ENCODE peak calls at places on chromosome 2, in six cellular contexts. J is GM23248, U is MM.1S, F is suprapubic skin, L is endothelial cell of umbilical vein, P is HCT116. V is an unnamed sample. For H3K4me1, the result is how much of the 10 kb centered on the place peaks cover.

GRCh38 chr2:229342376-229342775 is 71.3 kb upstream of the PID1 start:
- DNase-seq in J (peak), U (no peak), F (no peak), L (no peak), P (peak), V (peak)

GRCh38 chr2:231935815-231936214 is 9.6 kb upstream of the NPPC start:
- DNase-seq in J (no peak), U (no peak), F (no peak), L (no peak), P (no peak), V (no peak)

GRCh38 chr2:46290019-46290418 is 7.2 kb upstream of the EPAS1 start:
- DNase-seq in J (no peak), U (no peak), F (no peak), L (no peak), P (no peak), V (no peak)

GRCh38 chr2:12005886-12006681 is 259.7 kb downstream of the LPIN1 start:
- DNase-seq in J (no peak), U (peak), F (no peak), L (peak), P (no peak), V (peak)

GRCh38 chr2:1265454-1265853 is 147.8 kb upstream of the TPO start:
- DNase-seq in J (no peak), U (no peak), F (no peak), L (no peak), P (no peak), V (no peak)

GRCh38 chr2:8579686-8580085 is 102.2 kb upstream of the ID2 start:
- DNase-seq in J (no peak), U (no peak), F (no peak), L (no peak), P (no peak), V (no peak)

GRCh38 chr2:67346718-67347407 is 50.3 kb upstream of the ETAA1 start:
- DNase-seq in J (peak), U (no peak), F (no peak), L (peak), P (no peak), V (no peak)

GRCh38 chr2:119431976-119432881 is 575 bp downstream of the TMEM37 start:
- DNase-seq in J (peak), U (no peak), F (no peak), L (peak), P (no peak), V (peak)

GRCh38 chr2:167924556-167924955 is 322.8 kb downstream of the STK39 start:
- DNase-seq in J (no peak), U (no peak), F (no peak), L (no peak), P (no peak), V (no peak)

GRCh38 chr2:239300242-239300641 is 100.6 kb downstream of the HDAC4 start:
- DNase-seq in J (no peak), U (no peak), F (peak), L (no peak), P (no peak), V (no peak)

GRCh38 chr2:239297142-239298125 is 103.4 kb downstream of the HDAC4 start:
- DNase-seq in J (no peak), U (no peak), F (peak), L (no peak), P (no peak), V (no peak)

GRCh38 chr2:239296020-239296932 is 104.5 kb downstream of the HDAC4 start:
- DNase-seq in J (no peak), U (no peak), F (peak), L (no peak), P (no peak), V (peak)

GRCh38 chr2:239299218-239299939 is 101.4 kb downstream of the HDAC4 start:
- DNase-seq in J (no peak), U (no peak), F (peak), L (no peak), P (no peak), V (peak)

GRCh38 chr2:239298126-239298804 is 102.6 kb downstream of the HDAC4 start:
- DNase-seq in J (peak), U (no peak), F (peak), L (no peak), P (no peak), V (peak)
- H3K4me3 ChIP-seq in J (no peak), U (no peak), F (no peak), L (no peak), P (no peak), V (no peak)

DNA sequence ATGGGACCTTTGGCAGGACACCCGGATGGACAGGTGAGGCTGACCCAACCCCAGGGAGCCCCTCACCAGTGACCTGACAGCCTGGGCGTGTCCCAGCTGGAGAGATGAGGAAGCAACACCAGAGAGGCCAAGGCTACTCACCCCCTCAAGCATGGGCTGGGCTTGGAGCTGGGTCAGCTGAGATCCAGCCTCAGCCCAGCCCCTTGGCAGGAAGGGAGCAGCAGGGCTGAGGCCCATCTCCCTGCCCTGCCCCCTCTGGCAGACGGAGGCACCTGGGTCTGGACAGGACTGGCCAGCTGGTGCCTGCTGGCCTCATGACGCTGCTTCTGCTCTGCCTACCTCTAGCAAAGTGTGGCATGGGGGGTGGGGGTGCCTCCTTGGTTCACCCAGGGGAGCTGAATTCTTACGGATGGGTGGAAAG is 37.8 kb downstream of the HS6ST1 start:
- DNase-seq in J (no peak), U (no peak), F (peak), L (no peak), P (no peak), V (no peak)
- H3K4me1 ChIP-seq in J (under half), U (under half), F (under half), L (under half), P (under half), V (under half)

DNA sequence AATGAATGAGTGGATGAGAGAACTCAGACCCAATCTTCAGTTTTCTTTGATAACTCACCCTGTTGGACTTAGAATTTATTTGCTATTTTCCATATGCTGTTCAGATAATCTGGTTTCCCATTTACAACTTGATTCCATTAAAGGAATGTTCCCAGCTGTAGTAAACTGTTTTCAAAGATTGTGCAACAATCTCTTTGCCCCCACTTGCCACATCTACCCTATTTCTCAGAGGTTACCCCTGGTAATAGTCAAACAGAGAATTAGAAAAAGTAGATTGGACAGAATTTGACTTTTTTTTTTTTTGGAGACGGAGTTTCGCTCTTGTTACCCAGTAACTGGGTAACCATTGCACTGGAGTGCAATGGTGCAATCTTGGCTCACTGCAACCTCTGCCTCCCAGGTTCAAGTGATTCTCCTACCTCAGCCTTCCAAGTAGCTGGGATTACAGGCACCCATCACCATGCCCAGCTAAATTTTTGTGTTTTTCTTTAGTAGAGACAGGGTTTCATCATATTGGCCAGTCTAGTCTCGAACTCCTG is 93.4 kb upstream of the SIX2 start:
- DNase-seq in J (no peak), U (no peak), F (no peak), L (no peak), P (no peak), V (no peak)
- H3K4me3 ChIP-seq in J (no peak), U (no peak), F (no peak), L (no peak), P (no peak), V (no peak)

GRCh38 chr2:233361298-233361697 is 7.0 kb downstream of the DGKD start:
- DNase-seq in J (no peak), U (no peak), F (no peak), L (no peak), P (no peak), V (no peak)

GRCh38 chr2:233362742-233363141 is 8.4 kb downstream of the DGKD start:
- DNase-seq in J (no peak), U (no peak), F (no peak), L (no peak), P (no peak), V (no peak)

GRCh38 chr2:233358864-233359386 is 4.6 kb downstream of the DGKD start:
- DNase-seq in J (no peak), U (no peak), F (no peak), L (no peak), P (no peak), V (no peak)

GRCh38 chr2:233359823-233360222 is 5.5 kb downstream of the DGKD start:
- DNase-seq in J (no peak), U (no peak), F (no peak), L (no peak), P (no peak), V (no peak)

DNA sequence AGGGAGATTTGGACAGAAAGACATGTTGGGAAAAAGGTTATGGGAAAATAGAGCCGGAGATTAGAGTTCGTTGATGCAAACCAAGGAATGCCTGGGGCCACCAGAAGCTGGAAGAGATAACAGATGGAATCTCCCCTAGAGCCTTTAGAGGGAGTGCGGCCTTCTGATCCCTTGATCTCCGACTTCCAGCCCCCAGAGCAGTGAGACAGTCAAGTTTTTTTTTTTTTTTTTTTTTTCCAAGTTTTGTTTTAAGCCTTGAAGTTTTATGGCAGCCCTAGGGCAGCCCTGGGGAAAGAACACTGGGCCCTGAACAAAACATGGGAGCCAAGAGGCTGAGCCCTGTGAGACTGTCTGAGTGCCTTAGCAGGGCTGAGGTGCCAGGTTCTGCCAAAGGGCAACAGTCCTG is 6.5 kb downstream of the DGKD start:
- DNase-seq in J (no peak), U (no peak), F (no peak), L (peak), P (no peak), V (no peak)
- H3K4me1 ChIP-seq in J (under half), U (under half), F (under half), L (under half), P (under half), V (under half)

GRCh38 chr2:150023044-150023443 is 435.5 kb upstream of the MMADHC start:
- DNase-seq in J (no peak), U (no peak), F (no peak), L (no peak), P (no peak), V (no peak)

GRCh38 chr2:150019063-150019462 is 431.5 kb upstream of the MMADHC start:
- DNase-seq in J (no peak), U (no peak), F (no peak), L (no peak), P (no peak), V (no peak)

GRCh38 chr2:150023663-150024062 is 436.1 kb upstream of the MMADHC start:
- DNase-seq in J (no peak), U (no peak), F (no peak), L (no peak), P (no peak), V (no peak)

GRCh38 chr2:150020937-150021673 is 433.5 kb upstream of the MMADHC start:
- DNase-seq in J (no peak), U (no peak), F (no peak), L (no peak), P (no peak), V (no peak)

DNA sequence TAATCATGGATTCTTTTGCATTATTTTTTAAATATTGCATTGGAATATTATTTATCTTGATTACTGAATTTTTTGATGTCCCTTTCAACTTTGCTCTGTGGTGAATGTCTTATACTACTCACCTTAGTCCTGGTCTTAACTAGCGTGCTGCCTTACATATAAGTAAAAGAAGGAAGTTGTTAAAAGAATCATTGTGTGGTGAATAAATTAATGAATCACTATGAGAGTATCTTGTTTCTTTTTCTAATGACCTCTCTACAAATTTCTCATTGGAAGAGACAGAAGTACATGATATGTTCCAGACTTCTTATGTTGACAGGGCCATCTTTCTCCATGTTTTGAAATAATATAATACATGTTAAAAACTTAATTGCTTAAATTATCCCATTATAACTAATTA is 432.6 kb upstream of the MMADHC start:
- DNase-seq in J (no peak), U (no peak), F (no peak), L (no peak), P (no peak), V (no peak)
- H3K4me3 ChIP-seq in J (no peak), U (no peak), F (no peak), L (no peak), P (no peak), V (no peak)